ENCODE peak calls at places on chromosomes 7 and 10, in four cellular contexts. Z is MM.1S, A is HCT116, W is trophoblast cell. H is an unnamed sample.

GRCh38 chr7:371779-372545 is 82.0 kb downstream of the FOXL3 start:
- DNase-seq in Z (no peak), A (no peak), W (no peak), H (no peak)

GRCh38 chr7:39811161-39811614 is 138.9 kb upstream of the CDK13 start:
- DNase-seq in Z (no peak), A (no peak), W (no peak), H (no peak)

GRCh38 chr10:128400564-128400963 is 274.3 kb upstream of the MKI67 start:
- DNase-seq in Z (no peak), A (no peak), W (no peak), H (no peak)

GRCh38 chr10:72764151-72764550 is 72.2 kb downstream of the MCU start:
- DNase-seq in Z (no peak), A (no peak), W (peak; percentile 88), H (no peak)

GRCh38 chr10:78318305-78318704 is 284.6 kb downstream of the RPS24 start:
- DNase-seq in Z (no peak), A (no peak), W (no peak), H (no peak)

GRCh38 chr10:93077860-93078337 is 4.2 kb downstream of the CYP26A1 start:
- DNase-seq in Z (peak; percentile 63), A (no peak), W (no peak), H (no peak)

GRCh38 chr10:102009801-102010425 is 46.1 kb downstream of the ARMH3 start:
- DNase-seq in Z (peak; percentile 80), A (peak; percentile 88), W (peak; percentile 92), H (peak; percentile 83)

GRCh38 chr7:103781409-103781808 is 208.0 kb downstream of the RELN start:
- DNase-seq in Z (no peak), A (no peak), W (no peak), H (no peak)

GRCh38 chr7:81321922-81322321 is 403.1 kb upstream of the SEMA3C start:
- DNase-seq in Z (no peak), A (no peak), W (no peak), H (no peak)

GRCh38 chr7:80665526-80665925 is 27.1 kb downstream of the CD36 start:
- DNase-seq in Z (no peak), A (no peak), W (no peak), H (no peak)

GRCh38 chr10:25867321-25867720 is 66.7 kb upstream of the MYO3A start:
- DNase-seq in Z (no peak), A (no peak), W (peak; percentile 93), H (no peak)

GRCh38 chr7:2044883-2045471 is 187.8 kb downstream of the MAD1L1 start:
- DNase-seq in Z (no peak), A (no peak), W (no peak), H (no peak)

GRCh38 chr7:100351657-100352058 is 6.3 kb upstream of the PILRB start:
- DNase-seq in Z (no peak), A (no peak), W (no peak), H (no peak)
- H3K79me2 ChIP-seq in Z (peaks cover 16% of the 10 kb centered on the region), A (peaks cover 28% of the 10 kb centered on the region), W (no peaks in the 10 kb centered on the region), H (peaks cover 2% of the 10 kb centered on the region)

GRCh38 chr7:73555411-73555982 is 2.0 kb downstream of the BCL7B start:
- DNase-seq in Z (no peak), A (no peak), W (no peak), H (no peak)
- H3K9ac ChIP-seq in Z (peak overlapping the region; percentile 68), A (peak overlapping the region; percentile 89), W (no peak overlapping the region), H (peak overlapping the region; percentile 100)

GRCh38 chr7:101843293-101844271 is 26.2 kb downstream of the CUX1 start:
- DNase-seq in Z (no peak), A (no peak), W (no peak), H (no peak)

GRCh38 chr7:101838837-101839483 is 21.5 kb downstream of the CUX1 start:
- DNase-seq in Z (no peak), A (no peak), W (peak; percentile 99), H (no peak)

GRCh38 chr7:101846006-101846405 is 28.6 kb downstream of the CUX1 start:
- DNase-seq in Z (no peak), A (no peak), W (no peak), H (no peak)

GRCh38 chr7:101846800-101847538 is 29.5 kb downstream of the CUX1 start:
- DNase-seq in Z (no peak), A (no peak), W (peak; percentile 63), H (no peak)

GRCh38 chr7:101841328-101841727 is 23.9 kb downstream of the CUX1 start:
- DNase-seq in Z (no peak), A (no peak), W (no peak), H (no peak)
- H3K79me2 ChIP-seq in Z (peaks cover 93% of the 10 kb centered on the region), A (peaks cover 97% of the 10 kb centered on the region), W (peaks cover 20% of the 10 kb centered on the region), H (peaks cover 96% of the 10 kb centered on the region)

GRCh38 chr10:48364659-48365405 is 58.4 kb downstream of the MAPK8 start:
- DNase-seq in Z (no peak), A (no peak), W (no peak), H (no peak)
- H3K9ac ChIP-seq in Z (no peak overlapping the region), A (no peak overlapping the region), W (no peak overlapping the region), H (no peak overlapping the region)

GRCh38 chr10:31906039-31906438 is 22.6 kb downstream of the ARHGAP12 start:
- DNase-seq in Z (no peak), A (no peak), W (no peak), H (no peak)

GRCh38 chr10:31910016-31910415 is 18.6 kb downstream of the ARHGAP12 start:
- DNase-seq in Z (no peak), A (no peak), W (peak; percentile 52), H (no peak)

GRCh38 chr10:31908157-31908556 is 20.5 kb downstream of the ARHGAP12 start:
- DNase-seq in Z (no peak), A (no peak), W (no peak), H (no peak)

GRCh38 chr10:31905586-31905985 is 23.0 kb downstream of the ARHGAP12 start:
- DNase-seq in Z (no peak), A (no peak), W (no peak), H (no peak)
- H3K79me2 ChIP-seq in Z (peaks cover 3% of the 10 kb centered on the region), A (peaks cover 100% of the 10 kb centered on the region), W (no peaks in the 10 kb centered on the region), H (no peaks in the 10 kb centered on the region)

GRCh38 chr10:14604181-14605142 is 170.2 kb downstream of the FAM107B start:
- DNase-seq in Z (peak; percentile 86), A (peak; percentile 18), W (peak; percentile 86), H (peak; percentile 87)
- H3K9ac ChIP-seq in Z (peak overlapping the region; percentile 52), A (peak overlapping the region; percentile 48), W (peak overlapping the region; percentile 77), H (peak overlapping the region; percentile 77)

GRCh38 chr7:26337232-26337865 is 45.7 kb downstream of the SNX10 start:
- DNase-seq in Z (no peak), A (no peak), W (no peak), H (no peak)
- H3K79me2 ChIP-seq in Z (no peaks in the 10 kb centered on the region), A (no peaks in the 10 kb centered on the region), W (no peaks in the 10 kb centered on the region), H (no peaks in the 10 kb centered on the region)